ENCODE peak calls at places on chromosomes 13 and 19, in four cellular contexts. H is vagina, R is left ventricle myocardium inferior, B is brain microvascular endothelial cell. O is an unnamed sample.

GRCh38 chr19:51354103-51354741 is 12.0 kb downstream of the ETFB start:
- DNase-seq in R (no peak), H (no peak), B (peak), O (no peak)

GRCh38 chr19:18562086-18562485 is 4.4 kb downstream of the KXD1 start:
- DNase-seq in H (no peak), B (no peak), R (peak), O (no peak)

GRCh38 chr19:4618019-4618418 is 21.3 kb upstream of the TNFAIP8L1 start:
- DNase-seq in H (no peak), R (no peak), B (no peak), O (no peak)

GRCh38 chr19:2167896-2168618 is 4.3 kb downstream of the DOT1L start:
- DNase-seq in B (no peak), H (no peak), R (peak), O (no peak)

GRCh38 chr13:56019606-56020005 is 1121.1 kb upstream of the PRR20A start:
- DNase-seq in B (no peak), R (no peak), H (no peak), O (no peak)

GRCh38 chr13:95793018-95793555 is 116.1 kb downstream of the DNAJC3 start:
- DNase-seq in H (no peak), R (no peak), B (no peak), O (no peak)

GRCh38 chr13:95624020-95624419 is 20.5 kb downstream of the DZIP1 start:
- DNase-seq in R (no peak), B (no peak), H (no peak), O (peak)

GRCh38 chr19:39828634-39829032 is 5.3 kb downstream of the DYRK1B start:
- DNase-seq in R (no peak), B (no peak), H (no peak), O (no peak)

GRCh38 chr13:66624302-66624701 is 605.8 kb downstream of the PCDH9 start:
- DNase-seq in H (no peak), R (no peak), B (no peak), O (no peak)

GRCh38 chr13:58018865-58019264 is 387.3 kb downstream of the PCDH17 start:
- DNase-seq in H (no peak), B (no peak), R (no peak), O (no peak)

GRCh38 chr13:38637576-38637975 is 49.3 kb upstream of the FREM2 start:
- DNase-seq in H (no peak), B (no peak), R (no peak), O (no peak)

GRCh38 chr13:113919761-113920160 is 54.1 kb downstream of the C13orf46 start:
- DNase-seq in H (peak), B (no peak), R (no peak), O (no peak)

GRCh38 chr19:4909897-4910593 is 744 bp downstream of the UHRF1 start:
- DNase-seq in H (no peak), R (peak), B (peak), O (peak)

GRCh38 chr13:32202268-32202667 is 112.9 kb downstream of the ZAR1L start:
- DNase-seq in R (no peak), B (no peak), H (no peak), O (no peak)

GRCh38 chr19:35256566-35256965 is 7.8 kb downstream of the LSR start:
- DNase-seq in H (no peak), B (no peak), R (no peak), O (no peak)

GRCh38 chr19:12665646-12666304 is 767 bp downstream of the MAN2B1 start:
- DNase-seq in R (no peak), H (no peak), B (no peak), O (no peak)

GRCh38 chr19:39998511-39998910 is 1.7 kb downstream of the ZNF546 start:
- DNase-seq in H (no peak), B (no peak), R (no peak), O (no peak)

GRCh38 chr19:39692822-39693221 is 11.5 kb upstream of the LGALS14 start:
- DNase-seq in H (no peak), B (no peak), R (no peak), O (no peak)

GRCh38 chr19:31675187-31675913 is 326.1 kb upstream of the TSHZ3 start:
- DNase-seq in H (no peak), R (no peak), B (peak), O (no peak)

GRCh38 chr19:18098891-18099622 is 1.5 kb downstream of the MAST3 start:
- DNase-seq in R (no peak), B (no peak), H (no peak), O (no peak)

GRCh38 chr19:4748589-4748988 is 24.9 kb upstream of the DPP9 start:
- DNase-seq in R (no peak), H (no peak), B (no peak), O (no peak)

GRCh38 chr19:39941151-39941550 is 6.7 kb upstream of the FCGBP start:
- DNase-seq in B (no peak), H (no peak), R (no peak), O (peak)

GRCh38 chr13:113777311-113778260 is 18.6 kb downstream of the TMEM255B start:
- DNase-seq in B (no peak), H (no peak), R (no peak), O (peak)

GRCh38 chr13:111283457-111283856 is 37.0 kb upstream of the TEX29 start:
- DNase-seq in R (no peak), H (no peak), B (no peak), O (no peak)

GRCh38 chr13:112064222-112064621 is 2.7 kb upstream of the SOX1 start:
- DNase-seq in R (no peak), B (no peak), H (no peak), O (no peak)

GRCh38 chr19:17677002-17677401 is 11.2 kb downstream of the UNC13A start:
- DNase-seq in B (no peak), H (no peak), R (no peak), O (no peak)

GRCh38 chr19:3369337-3370213 is 3.2 kb downstream of the NFIC start:
- DNase-seq in H (no peak), B (no peak), R (peak), O (no peak)

GRCh38 chr19:18749362-18750231 is 41.5 kb downstream of the COMP start:
- DNase-seq in R (no peak), H (no peak), B (no peak), O (no peak)

GRCh38 chr13:44293908-44294735 is 79.5 kb upstream of the SERP2 start:
- DNase-seq in B (no peak), R (no peak), H (no peak), O (no peak)

GRCh38 chr13:111861766-111862366 is 205.1 kb upstream of the SOX1 start:
- DNase-seq in R (no peak), H (peak), B (no peak), O (no peak)

GRCh38 chr19:14577264-14577663 is 5.4 kb upstream of the NDUFB7 start:
- DNase-seq in B (no peak), R (no peak), H (no peak), O (no peak)

GRCh38 chr19:14576363-14576762 is 4.5 kb upstream of the NDUFB7 start:
- DNase-seq in R (no peak), H (no peak), B (no peak), O (no peak)

GRCh38 chr19:14582894-14583340 is at the start of gene CLEC17A:
- DNase-seq in H (no peak), B (no peak), R (no peak), O (no peak)

GRCh38 chr19:14577885-14578427 is 4.9 kb upstream of the CLEC17A start:
- DNase-seq in B (no peak), H (no peak), R (no peak), O (no peak)

GRCh38 chr19:14580623-14581237 is 2.2 kb upstream of the CLEC17A start:
- DNase-seq in R (no peak), B (no peak), H (no peak), O (no peak)
- TF ChIP-seq CTCF in R (no peak), B (no peak), H (no peak), O (no peak)

GRCh38 chr19:10471909-10472308 is 31.2 kb downstream of the KEAP1 start:
- DNase-seq in B (peak), H (no peak), R (no peak), O (peak)
- TF ChIP-seq CTCF in B (peak), H (no peak), R (peak), O (peak)

GRCh38 chr13:93249918-93250306 is 23.3 kb downstream of the GPC6 start:
- DNase-seq in B (no peak), R (no peak), H (no peak), O (no peak)

GRCh38 chr13:93249259-93249917 is 22.8 kb downstream of the GPC6 start:
- DNase-seq in B (peak), H (no peak), R (no peak), O (no peak)

GRCh38 chr13:93244918-93245280 is 18.3 kb downstream of the GPC6 start:
- DNase-seq in R (no peak), B (no peak), H (no peak), O (no peak)

GRCh38 chr13:93246069-93246468 is 19.5 kb downstream of the GPC6 start:
- DNase-seq in B (no peak), H (no peak), R (no peak), O (no peak)

DNA sequence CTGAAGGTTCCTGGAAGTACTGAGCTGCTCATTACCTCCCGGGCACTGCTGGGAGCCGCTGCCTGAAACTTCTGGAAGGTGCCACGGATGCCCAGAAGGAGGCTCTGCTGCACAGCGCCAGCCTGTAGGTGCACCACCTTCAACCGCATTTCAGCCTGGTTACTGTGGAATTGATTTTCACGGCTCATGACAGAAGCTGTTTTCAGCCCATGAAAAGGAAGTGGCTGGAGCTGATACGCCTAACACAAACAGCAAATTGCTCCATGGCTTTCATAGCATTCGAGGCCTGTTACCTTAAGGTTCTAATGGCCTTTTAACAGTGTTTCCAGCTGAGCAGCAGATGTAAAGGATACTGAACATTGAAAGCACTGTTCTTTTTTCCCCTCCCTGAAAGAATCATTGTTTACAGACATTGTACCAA is 22.0 kb downstream of the GPC6 start:
- DNase-seq in R (no peak), H (no peak), B (peak), O (no peak)
- TF ChIP-seq CTCF in R (no peak), H (no peak), B (peak), O (no peak)

GRCh38 chr13:35826626-35827254 is 304.4 kb downstream of the DCLK1 start:
- DNase-seq in R (no peak), B (no peak), H (no peak), O (peak)
- TF ChIP-seq CTCF in R (peak), B (peak), H (no peak), O (peak)

GRCh38 chr13:71240906-71241305 is 626.1 kb downstream of the DACH1 start:
- DNase-seq in R (no peak), B (peak), H (no peak), O (no peak)
- TF ChIP-seq CTCF in R (peak), B (peak), H (no peak), O (peak)

DNA sequence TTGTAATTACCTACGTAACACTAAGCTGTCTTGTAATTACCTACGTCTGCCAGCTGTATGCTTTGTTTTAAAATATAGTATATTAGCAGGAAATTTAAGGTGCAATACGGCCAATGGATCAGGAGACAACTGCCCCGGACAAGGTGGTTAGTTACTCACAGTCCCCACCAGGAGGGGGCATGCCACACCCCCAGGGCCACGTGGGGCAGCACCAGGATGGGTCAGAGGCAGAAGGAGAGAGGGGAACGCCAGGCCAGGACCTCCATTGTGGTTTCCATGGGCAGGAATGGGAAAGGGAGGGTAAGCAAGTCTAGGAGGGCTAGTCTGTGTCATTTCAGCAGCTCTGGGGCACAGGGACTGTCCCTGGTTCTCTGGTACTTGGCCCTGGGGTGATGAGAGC is 140.1 kb downstream of the URI1 start:
- DNase-seq in R (no peak), H (no peak), B (no peak), O (no peak)
- TF ChIP-seq CTCF in R (no peak), H (no peak), B (no peak), O (no peak)

GRCh38 chr19:14054721-14055120 is 7.2 kb downstream of the PALM3 start:
- DNase-seq in R (no peak), B (no peak), H (no peak), O (no peak)

GRCh38 chr19:14055396-14055795 is 6.5 kb downstream of the PALM3 start:
- DNase-seq in B (no peak), H (no peak), R (no peak), O (no peak)

GRCh38 chr19:14056069-14056666 is 5.7 kb downstream of the PALM3 start:
- DNase-seq in B (no peak), R (no peak), H (no peak), O (no peak)

GRCh38 chr19:14058182-14059092 is 3.4 kb downstream of the PALM3 start:
- DNase-seq in H (no peak), R (no peak), B (no peak), O (no peak)

DNA sequence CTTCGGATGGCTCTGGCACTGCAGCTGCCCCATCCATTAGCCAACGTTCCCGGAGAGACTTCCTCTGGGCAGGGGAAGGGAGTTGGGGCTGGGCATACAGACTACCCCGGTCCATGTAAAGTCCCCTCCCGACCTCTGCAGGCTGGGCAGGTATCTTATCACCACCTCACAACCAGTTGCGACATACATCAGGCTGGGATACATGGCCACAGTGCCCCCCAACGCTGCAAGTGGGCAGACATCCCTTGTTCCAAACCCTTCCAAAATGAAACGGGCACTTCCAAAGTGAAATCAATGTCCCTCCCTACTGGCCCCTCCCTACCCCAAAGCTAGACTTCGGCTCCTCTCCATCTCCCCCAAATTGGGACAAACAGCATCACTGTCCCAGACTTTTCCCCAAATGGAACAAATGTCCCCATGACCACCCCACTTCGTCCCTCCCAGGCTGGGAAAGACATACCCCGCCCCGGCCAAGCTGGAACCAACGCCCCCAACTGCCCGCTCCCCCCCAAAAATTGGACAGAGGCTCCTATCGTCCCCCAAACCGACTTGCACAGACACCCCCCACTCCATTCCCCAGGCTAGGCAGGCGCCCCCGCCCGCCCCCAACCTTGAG is 5.0 kb downstream of the PALM3 start:
- DNase-seq in B (no peak), R (no peak), H (no peak), O (no peak)
- TF ChIP-seq CTCF in B (no peak), R (no peak), H (no peak), O (no peak)

DNA sequence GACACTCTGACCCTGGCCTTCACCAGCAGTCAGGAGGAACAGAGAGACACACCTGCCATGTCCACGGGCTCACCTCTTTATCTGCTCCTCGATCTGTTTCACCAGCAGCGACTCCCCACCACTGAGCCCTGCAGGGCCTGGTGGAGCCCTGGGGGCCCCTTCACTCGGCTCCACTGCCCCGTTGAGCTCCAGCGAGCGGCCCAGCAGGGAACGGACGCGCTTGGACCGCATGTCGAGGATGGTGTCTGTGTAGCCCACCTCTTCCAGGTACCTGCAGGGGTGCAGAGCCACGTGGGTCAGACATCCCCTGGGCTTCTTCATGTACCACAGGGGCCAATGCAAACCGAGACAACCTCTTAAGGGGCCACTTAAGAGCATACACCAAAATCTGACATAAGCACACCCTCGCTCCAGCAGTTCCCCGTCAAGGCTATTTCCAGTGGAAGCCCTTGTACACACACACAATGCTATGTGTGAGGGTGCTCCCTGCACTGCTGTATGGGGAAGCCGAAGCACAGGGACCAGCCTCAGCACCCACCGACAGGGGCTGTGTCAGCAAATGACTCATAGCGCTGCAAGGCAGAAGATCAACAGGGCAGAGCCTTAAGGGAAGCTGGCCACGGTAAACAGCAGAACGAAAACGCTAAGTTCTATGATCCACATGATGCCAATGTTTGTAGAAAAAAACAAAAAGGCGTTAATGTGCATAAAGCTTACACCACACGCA is 12.7 kb upstream of the FKRP start:
- DNase-seq in R (no peak), B (peak), H (no peak), O (no peak)
- TF ChIP-seq CTCF in R (no peak), B (peak), H (no peak), O (no peak)

DNA sequence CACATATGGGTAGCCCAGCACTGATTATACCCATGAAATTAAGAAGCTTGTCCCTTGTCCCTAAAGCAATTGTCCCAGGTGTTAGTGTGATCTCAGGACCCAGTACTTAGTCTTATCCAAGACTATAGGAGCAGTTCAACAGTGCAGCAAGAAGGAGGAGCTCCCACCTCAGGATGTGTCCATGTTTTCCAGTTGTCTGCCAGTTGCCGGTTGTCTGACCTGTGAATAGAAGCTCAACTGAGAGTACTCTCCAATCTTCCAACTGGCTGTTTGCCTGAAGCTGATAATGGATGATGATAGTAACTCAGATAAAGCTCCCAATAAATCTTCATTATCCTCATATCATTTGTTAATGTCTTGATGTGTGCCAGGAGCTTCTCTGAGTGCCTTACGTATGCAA is 107.2 kb upstream of the HTR2A start:
- DNase-seq in H (no peak), B (no peak), R (no peak), O (no peak)
- TF ChIP-seq CTCF in H (no peak), B (peak), R (no peak), O (no peak)

O was measured in DND-41.